ENCODE peak calls at places on chromosomes 12 and 14, in five cellular contexts. N is brain microvascular endothelial cell, S is stomach, I is AG04450, G is fibroblast of mammary gland. D is an unnamed sample.

GRCh38 chr14:83255015-83255726 is 1721.5 kb upstream of the SEL1L start:
- DNase-seq in N (no peak), S (no peak), I (no peak), G (peak; percentile 1), D (no peak)

GRCh38 chr14:34926552-34926951 is 51.4 kb upstream of the BAZ1A start:
- DNase-seq in N (no peak), S (no peak), I (no peak), G (no peak), D (no peak)

GRCh38 chr12:115648463-115648862 is 629.0 kb downstream of the MED13L start:
- DNase-seq in N (no peak), S (no peak), I (no peak), G (peak; percentile 54), D (no peak)

GRCh38 chr12:123506059-123506842 is 27.3 kb downstream of the RILPL1 start:
- DNase-seq in N (no peak), S (no peak), I (no peak), G (no peak), D (no peak)

GRCh38 chr14:104793703-104793959 is 1.9 kb downstream of the AKT1 start:
- DNase-seq in N (no peak), S (no peak), I (no peak), G (no peak), D (no peak)

GRCh38 chr14:93536945-93537344 is 106.2 kb downstream of the UNC79 start:
- DNase-seq in N (no peak), S (no peak), I (no peak), G (peak; percentile 31), D (no peak)

GRCh38 chr12:130838951-130839769 is at the start of gene STX2:
- DNase-seq in N (peak; percentile 70), S (peak; percentile 88), I (peak; percentile 39), G (peak; percentile 75), D (peak; percentile 56)

GRCh38 chr14:55440385-55440784 is at the start of gene TBPL2:
- DNase-seq in N (no peak), S (no peak), I (no peak), G (no peak), D (no peak)

GRCh38 chr12:68250454-68250853 is 3.0 kb downstream of the IL22 start:
- DNase-seq in N (no peak), S (no peak), I (no peak), G (no peak), D (no peak)

GRCh38 chr12:85866929-85867776 is 6.9 kb upstream of the NTS start:
- DNase-seq in N (peak; percentile 76), S (no peak), I (peak; percentile 13), G (peak; percentile 72), D (peak; percentile 12)

GRCh38 chr14:105092124-105092911 is 27.1 kb upstream of the GPR132 start:
- DNase-seq in N (no peak), S (peak; percentile 46), I (no peak), G (no peak), D (no peak)

GRCh38 chr12:108040968-108041367 is 88.1 kb upstream of the WSCD2 start:
- DNase-seq in N (peak; percentile 22), S (no peak), I (no peak), G (no peak), D (no peak)

GRCh38 chr12:76030378-76031080 is 1.0 kb downstream of the PHLDA1 start:
- DNase-seq in N (peak; percentile 30), S (peak; percentile 41), I (no peak), G (peak; percentile 33), D (no peak)

GRCh38 chr12:76026643-76027063 is 4.9 kb downstream of the PHLDA1 start:
- DNase-seq in N (peak; percentile 35), S (no peak), I (no peak), G (peak; percentile 83), D (peak; percentile 56)

GRCh38 chr12:76029982-76030377 is 1.6 kb downstream of the PHLDA1 start:
- DNase-seq in N (peak; percentile 28), S (no peak), I (no peak), G (peak; percentile 51), D (no peak)

GRCh38 chr12:76031081-76031413 is 529 bp downstream of the PHLDA1 start:
- DNase-seq in N (no peak), S (no peak), I (no peak), G (no peak), D (no peak)

DNA sequence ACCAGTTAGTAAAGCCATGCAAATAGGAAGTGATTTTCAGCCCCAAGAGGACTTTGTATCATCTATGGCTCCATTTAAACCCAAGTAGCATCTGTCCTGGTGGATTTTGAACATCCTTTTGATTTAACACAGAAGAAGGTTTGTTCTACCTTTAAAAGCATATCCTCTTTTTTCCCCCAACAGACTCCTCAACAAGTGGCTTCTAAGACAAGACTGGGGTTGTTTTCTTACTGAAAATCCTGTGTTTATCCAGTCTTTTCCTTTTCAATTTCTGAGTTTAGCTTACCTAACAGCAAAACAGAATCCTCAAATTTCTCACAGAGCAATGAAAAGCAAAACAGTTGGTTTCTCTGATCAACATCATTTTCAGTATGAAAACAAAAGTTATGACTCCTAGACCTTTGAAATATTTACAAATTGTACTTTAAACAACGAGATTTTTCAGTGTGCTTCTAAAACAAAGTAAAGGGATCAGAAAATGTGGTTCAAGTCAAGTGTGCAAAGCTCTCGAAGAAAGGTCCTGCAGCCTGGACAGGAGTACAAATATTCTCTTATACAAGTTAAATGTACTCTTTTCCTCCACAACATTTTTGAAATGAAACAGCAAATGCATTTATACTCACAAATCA is 2.8 kb downstream of the PHLDA1 start:
- DNase-seq in N (no peak), S (no peak), I (no peak), G (peak; percentile 30), D (no peak)
- H3K4me3 ChIP-seq in N (peak overlapping the region; percentile 99), S (peak overlapping the region; percentile 75), I (peak overlapping the region; percentile 98), G (peak overlapping the region; percentile 94), D (peak overlapping the region; percentile 68)

GRCh38 chr12:80313184-80313583 is 130.9 kb upstream of the PTPRQ start:
- DNase-seq in N (no peak), S (no peak), I (no peak), G (peak; percentile 8), D (no peak)
- H3K4me3 ChIP-seq in N (no peak overlapping the region), S (no peak overlapping the region), I (no peak overlapping the region), G (no peak overlapping the region), D (no peak overlapping the region)

GRCh38 chr14:99189201-99189801 is 82.7 kb downstream of the BCL11B start:
- DNase-seq in N (no peak), S (no peak), I (no peak), G (no peak), D (no peak)
- H3K4me3 ChIP-seq in N (no peak overlapping the region), S (no peak overlapping the region), I (no peak overlapping the region), G (no peak overlapping the region), D (no peak overlapping the region)

GRCh38 chr14:20606902-20607242 is 15.7 kb upstream of the RNASE12 start:
- DNase-seq in N (no peak), S (no peak), I (no peak), G (no peak), D (no peak)

GRCh38 chr14:20609215-20610001 is 18.2 kb upstream of the RNASE12 start:
- DNase-seq in N (peak; percentile 91), S (peak; percentile 76), I (peak; percentile 78), G (peak; percentile 89), D (no peak)

GRCh38 chr14:20610002-20610765 is 19.0 kb upstream of the RNASE12 start:
- DNase-seq in N (peak; percentile 78), S (peak; percentile 84), I (peak; percentile 48), G (peak; percentile 80), D (no peak)

GRCh38 chr14:20607617-20608016 is 16.4 kb upstream of the RNASE12 start:
- DNase-seq in N (no peak), S (no peak), I (no peak), G (no peak), D (no peak)

DNA sequence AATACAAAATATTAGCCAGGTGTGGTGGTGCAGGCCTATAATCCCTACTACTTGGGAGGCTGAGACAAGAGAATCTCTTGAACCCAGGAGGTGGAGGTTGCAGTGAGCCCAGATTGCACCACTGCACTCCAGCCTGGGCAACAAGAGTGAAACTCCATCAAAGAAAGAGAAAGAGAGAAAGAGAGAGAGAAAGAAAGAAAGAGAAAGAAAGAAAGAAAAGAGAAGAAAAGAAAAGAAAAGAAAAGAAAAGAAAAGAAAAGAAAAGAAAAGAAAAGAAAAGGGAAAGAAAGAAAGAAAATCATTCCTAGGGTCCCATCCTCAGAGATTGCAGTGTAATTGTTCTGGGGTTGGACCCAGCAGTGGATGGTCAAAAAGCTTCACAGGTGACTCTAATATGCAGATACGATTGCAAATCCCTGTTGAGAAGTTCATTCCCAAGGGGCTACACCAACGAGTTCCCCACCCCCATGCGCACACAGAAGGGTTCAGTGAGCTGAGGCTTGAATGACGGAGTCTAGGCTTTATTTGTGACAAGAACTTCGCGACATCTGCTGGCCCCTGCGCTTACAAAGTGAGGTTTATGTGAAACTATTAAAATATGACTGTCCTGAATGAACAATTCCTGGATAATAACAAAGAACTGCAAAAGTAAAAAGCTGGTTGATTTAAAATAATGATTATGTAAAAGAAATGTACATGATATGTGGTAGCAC is 17.4 kb upstream of the RNASE12 start:
- DNase-seq in N (no peak), S (no peak), I (no peak), G (no peak), D (no peak)
- H3K4me3 ChIP-seq in N (no peak overlapping the region), S (no peak overlapping the region), I (no peak overlapping the region), G (no peak overlapping the region), D (no peak overlapping the region)

DNA sequence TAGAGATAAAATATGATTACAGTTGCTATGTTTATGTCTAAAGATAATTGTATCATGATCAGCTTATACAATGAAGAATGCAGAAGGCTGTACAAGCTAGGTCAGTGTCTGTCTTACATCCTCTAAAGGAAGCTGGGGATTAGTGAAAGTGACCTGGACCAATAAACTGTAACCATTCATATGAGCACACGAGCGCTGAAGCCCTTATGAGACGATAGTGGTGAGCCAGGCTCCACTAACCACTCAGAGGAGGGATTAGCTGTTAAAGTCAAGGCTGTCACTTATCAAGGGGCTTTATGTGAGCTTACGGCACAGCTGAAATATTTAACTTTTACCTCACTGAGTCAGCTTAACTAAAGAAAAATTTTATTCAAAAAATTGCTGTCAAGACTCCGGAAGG is 30.3 kb downstream of the NDUFA12 start:
- DNase-seq in N (no peak), S (no peak), I (peak; percentile 70), G (no peak), D (peak; percentile 77)
- H3K4me3 ChIP-seq in N (no peak overlapping the region), S (no peak overlapping the region), I (no peak overlapping the region), G (no peak overlapping the region), D (no peak overlapping the region)

GRCh38 chr12:98485792-98486347 is 29.5 kb upstream of the TMPO start:
- DNase-seq in N (no peak), S (no peak), I (no peak), G (no peak), D (no peak)

GRCh38 chr12:98492580-98493140 is 22.7 kb upstream of the TMPO start:
- DNase-seq in N (no peak), S (peak; percentile 49), I (no peak), G (no peak), D (no peak)

GRCh38 chr12:98490491-98491453 is 24.6 kb upstream of the TMPO start:
- DNase-seq in N (peak; percentile 92), S (peak; percentile 91), I (peak; percentile 76), G (peak; percentile 85), D (no peak)
- H3K4me3 ChIP-seq in N (no peak overlapping the region), S (no peak overlapping the region), I (no peak overlapping the region), G (no peak overlapping the region), D (no peak overlapping the region)

GRCh38 chr12:10715491-10715890 is 7.6 kb downstream of the YBX3 start:
- DNase-seq in N (no peak), S (no peak), I (no peak), G (no peak), D (no peak)
- H3K4me3 ChIP-seq in N (no peak overlapping the region), S (no peak overlapping the region), I (no peak overlapping the region), G (no peak overlapping the region), D (no peak overlapping the region)

D was measured in skeletal muscle cell.